ENCODE peak calls at places on chromosomes 12 and 14, in ten cellular contexts. L is suprapubic skin, U is GM23338, M is stomach, F is Panc1, P is endothelial cell of umbilical vein, T is HCT116, N is SK-N-SH, W is HepG2, D is breast epithelium. J is an unnamed sample.

GRCh38 chr14:89187501-89187900 is 229.5 kb downstream of the FOXN3 start:
- DNase-seq in M (no peak), T (no peak), U (no peak), W (no peak), N (no peak), F (no peak), D (no peak), L (no peak), P (no peak), J (no peak)

GRCh38 chr12:1306096-1306495 is 288.3 kb downstream of the FBXL14 start:
- DNase-seq in N (no peak), W (no peak), P (no peak), U (no peak), M (no peak), T (no peak), F (no peak), L (no peak), D (no peak), J (no peak)

GRCh38 chr14:104427126-104427851 is 152.3 kb upstream of the C14orf180 start:
- DNase-seq in M (peak; percentile 19), F (no peak), T (no peak), D (no peak), N (peak; percentile 39), L (peak; percentile 71), U (no peak), W (no peak), P (no peak), J (no peak)

GRCh38 chr14:103517626-103518415 is 4.8 kb downstream of the CKB start:
- DNase-seq in P (no peak), T (no peak), F (no peak), M (peak; percentile 64), N (peak; percentile 57), W (no peak), U (peak; percentile 49), L (no peak), D (no peak), J (peak; percentile 64)

GRCh38 chr12:12926571-12927071 is 25.3 kb downstream of the GPRC5D start:
- DNase-seq in M (no peak), L (no peak), P (no peak), T (no peak), W (no peak), N (no peak), U (no peak), D (no peak), F (no peak), J (no peak)

GRCh38 chr12:62598846-62599245 is 132.2 kb downstream of the MON2 start:
- DNase-seq in D (no peak), F (no peak), M (no peak), U (no peak), T (no peak), N (no peak), L (no peak), W (no peak), P (no peak), J (no peak)

GRCh38 chr12:96985515-96986362 is 78.7 kb downstream of the NEDD1 start:
- DNase-seq in L (peak; percentile 76), D (no peak), P (peak; percentile 23), T (peak; percentile 6), N (no peak), W (no peak), U (peak; percentile 74), F (no peak), M (peak; percentile 35), J (peak; percentile 10)

GRCh38 chr12:6443361-6443983 is 1.3 kb upstream of the CD27 start:
- DNase-seq in N (no peak), F (no peak), U (no peak), P (no peak), L (no peak), T (no peak), W (no peak), M (no peak), D (no peak), J (no peak)

GRCh38 chr12:25864287-25864686 is 94.2 kb upstream of the RASSF8 start:
- DNase-seq in N (no peak), F (no peak), U (no peak), T (no peak), D (no peak), W (no peak), P (no peak), M (no peak), L (no peak), J (no peak)

GRCh38 chr12:74370608-74371216 is 166.9 kb upstream of the ATXN7L3B start:
- DNase-seq in W (no peak), T (no peak), N (no peak), U (no peak), L (no peak), M (no peak), F (no peak), P (no peak), D (no peak), J (no peak)

GRCh38 chr12:6927999-6928702 is 392 bp downstream of the ATN1 start:
- DNase-seq in M (no peak), F (no peak), W (no peak), P (no peak), N (peak; percentile 78), U (peak; percentile 47), L (no peak), T (no peak), D (no peak), J (no peak)

GRCh38 chr14:30272848-30273563 is 286.0 kb upstream of the G2E3 start:
- DNase-seq in T (no peak), L (no peak), U (no peak), N (no peak), P (no peak), W (no peak), M (no peak), F (no peak), D (no peak), J (no peak)

GRCh38 chr12:89343127-89343526 is 9.2 kb downstream of the DUSP6 start:
- DNase-seq in U (no peak), T (no peak), F (no peak), L (no peak), P (no peak), M (no peak), N (no peak), D (no peak), W (no peak), J (no peak)

GRCh38 chr14:28661171-28661772 is 105.3 kb upstream of the FOXG1 start:
- DNase-seq in L (no peak), F (no peak), P (no peak), U (peak; percentile 93), N (no peak), D (no peak), T (no peak), W (peak; percentile 16), M (no peak), J (no peak)

GRCh38 chr12:124567035-124567672 is at the start of gene NCOR2:
- DNase-seq in T (no peak), W (no peak), P (no peak), L (no peak), M (no peak), F (no peak), D (no peak), N (peak; percentile 81), U (peak; percentile 64), J (no peak)

GRCh38 chr12:11622774-11623375 is 26.6 kb upstream of the ETV6 start:
- DNase-seq in U (peak; percentile 40), F (no peak), P (no peak), W (no peak), M (no peak), N (no peak), L (no peak), D (no peak), T (no peak), J (no peak)

GRCh38 chr12:8829128-8829524 is 6.7 kb downstream of the A2ML1 start:
- DNase-seq in L (no peak), F (no peak), D (no peak), N (no peak), U (no peak), M (no peak), P (no peak), W (no peak), T (no peak), J (no peak)
- H3K36me3 ChIP-seq in L (no peaks in the 10 kb centered on the region), F (no peaks in the 10 kb centered on the region), D (no peaks in the 10 kb centered on the region), N (no peaks in the 10 kb centered on the region), U (no peaks in the 10 kb centered on the region), M (no peaks in the 10 kb centered on the region), P (no peaks in the 10 kb centered on the region), W (no peaks in the 10 kb centered on the region), T (no peaks in the 10 kb centered on the region), J (no peaks in the 10 kb centered on the region)

DNA sequence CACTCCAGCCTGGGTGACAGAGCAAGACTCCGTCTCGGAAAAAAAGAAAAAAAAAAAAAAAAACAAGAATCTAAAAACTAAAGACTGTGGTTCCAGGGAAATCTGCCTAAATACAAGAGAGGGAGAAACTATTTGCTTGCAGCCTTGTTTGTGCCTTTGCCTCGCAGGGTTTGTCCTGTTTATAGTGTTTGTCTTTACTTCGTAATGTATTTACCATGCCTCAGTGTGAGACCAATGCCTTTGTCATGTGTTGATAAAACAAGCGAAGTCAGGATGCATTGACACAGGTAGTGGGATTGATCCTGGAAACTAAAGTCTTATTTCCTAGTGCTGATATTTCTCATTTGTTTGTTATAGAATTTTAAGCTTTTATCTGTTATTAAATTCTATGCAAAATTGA is 199.0 kb downstream of the EXOC5 start:
- DNase-seq in L (no peak), U (no peak), T (no peak), W (no peak), N (no peak), D (no peak), P (no peak), M (no peak), F (no peak), J (no peak)
- TF ChIP-seq POLR2AphosphoS5 in L (no peak), U (no peak), T (no peak), W (no peak), N (no peak), D (no peak), P (no peak), M (no peak), F (no peak), J (no peak)

DNA sequence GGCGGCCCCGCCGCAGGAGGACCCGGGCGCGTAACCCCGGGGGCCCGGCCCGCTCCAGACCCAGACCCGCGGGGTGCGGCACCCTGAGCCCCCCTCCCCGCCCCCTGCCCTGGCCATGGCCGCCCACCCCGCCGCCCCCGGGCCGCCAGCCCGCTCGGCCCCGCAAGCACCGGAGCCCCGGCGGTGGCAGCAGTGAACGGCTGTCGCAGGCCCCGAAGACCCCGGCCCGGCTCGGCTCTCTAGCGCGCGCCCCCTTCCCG is 221 bp downstream of the MARCHF9 start:
- DNase-seq in L (no peak), N (no peak), W (no peak), T (no peak), U (no peak), M (no peak), P (no peak), D (no peak), F (no peak), J (no peak)
- H3K4me1 ChIP-seq in L (peaks cover 52% of the 10 kb centered on the region), N (peaks cover 37% of the 10 kb centered on the region), W (peaks cover 43% of the 10 kb centered on the region), T (peaks cover 20% of the 10 kb centered on the region), U (peaks cover 36% of the 10 kb centered on the region), M (peaks cover 53% of the 10 kb centered on the region), P (peaks cover 17% of the 10 kb centered on the region), D (peaks cover 18% of the 10 kb centered on the region), F (peaks cover 14% of the 10 kb centered on the region), J (peaks cover 46% of the 10 kb centered on the region)

DNA sequence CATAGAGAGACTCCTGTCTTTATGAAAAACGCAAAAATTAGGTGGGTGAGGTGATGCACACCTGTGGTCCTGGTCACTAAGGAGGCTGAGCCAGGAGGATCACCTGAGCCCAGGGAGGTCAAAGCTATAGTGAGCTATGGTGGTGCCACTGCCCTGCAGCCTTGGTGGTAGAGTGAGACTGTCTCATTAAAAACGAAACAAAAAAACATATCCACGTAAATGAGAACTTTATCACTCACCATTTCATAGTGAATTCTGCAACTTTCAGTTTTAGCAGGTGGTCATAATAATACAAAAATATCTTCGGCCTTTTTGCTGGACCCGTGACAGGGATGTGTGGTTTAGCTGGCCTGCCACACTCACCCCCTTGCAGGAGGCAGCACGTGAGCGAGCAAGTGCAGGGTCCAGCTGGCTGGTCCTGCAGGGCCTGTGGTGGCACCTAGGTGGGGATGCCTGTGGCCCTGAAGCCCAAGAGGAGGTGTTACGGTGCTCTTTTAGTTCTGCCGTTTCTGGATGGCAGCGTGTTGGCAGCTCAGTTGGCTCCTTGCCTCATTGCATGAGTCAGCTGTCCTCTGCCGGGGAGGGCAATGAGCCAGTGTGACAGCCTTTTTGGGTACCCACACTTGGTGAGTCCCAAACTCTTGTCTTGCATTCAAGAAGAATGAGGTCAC is 1330.7 kb upstream of the TMEM132C start:
- DNase-seq in D (peak; percentile 65), U (no peak), P (no peak), L (no peak), T (peak; percentile 19), W (no peak), F (no peak), M (no peak), N (no peak), J (peak; percentile 33)
- H3K36me3 ChIP-seq in D (no peaks in the 10 kb centered on the region), U (no peaks in the 10 kb centered on the region), P (no peaks in the 10 kb centered on the region), L (no peaks in the 10 kb centered on the region), T (no peaks in the 10 kb centered on the region), W (no peaks in the 10 kb centered on the region), F (no peaks in the 10 kb centered on the region), M (no peaks in the 10 kb centered on the region), N (no peaks in the 10 kb centered on the region), J (no peaks in the 10 kb centered on the region)